ENCODE peak calls at places on chromosomes 2 and 18, in six cellular contexts. One of them, this sample, is unnamed.

GRCh38 chr2:70551156-70551555 is 2.5 kb downstream of the TGFA start:
- DNase-seq in pulmonary artery endothelial cell: no peak
- DNase-seq in ELF-1: no peak
- DNase-seq in iris pigment epithelial cell: no peak
- DNase-seq in naive thymus-derived CD8-positive, alpha-beta T cell: no peak
- DNase-seq in NCI-H345: no peak
- DNase-seq in this sample: no peak

GRCh38 chr2:11697103-11697871 is 27.3 kb upstream of the NTSR2 start:
- DNase-seq in iris pigment epithelial cell: peak
- DNase-seq in ELF-1: peak
- DNase-seq in naive thymus-derived CD8-positive, alpha-beta T cell: no peak
- DNase-seq in pulmonary artery endothelial cell: peak
- DNase-seq in NCI-H345: no peak
- DNase-seq in this sample: peak

GRCh38 chr18:57062178-57062577 is 84.7 kb upstream of the BOD1L2 start:
- DNase-seq in ELF-1: no peak
- DNase-seq in NCI-H345: no peak
- DNase-seq in naive thymus-derived CD8-positive, alpha-beta T cell: no peak
- DNase-seq in iris pigment epithelial cell: no peak
- DNase-seq in pulmonary artery endothelial cell: no peak
- DNase-seq in this sample: no peak

GRCh38 chr2:23484163-23484740 is 99.3 kb downstream of the KLHL29 start:
- DNase-seq in naive thymus-derived CD8-positive, alpha-beta T cell: no peak
- DNase-seq in pulmonary artery endothelial cell: no peak
- DNase-seq in iris pigment epithelial cell: no peak
- DNase-seq in NCI-H345: no peak
- DNase-seq in ELF-1: no peak
- DNase-seq in this sample: no peak

GRCh38 chr18:31040982-31041345 is 1.6 kb downstream of the DSC3 start:
- DNase-seq in naive thymus-derived CD8-positive, alpha-beta T cell: no peak
- DNase-seq in NCI-H345: no peak
- DNase-seq in iris pigment epithelial cell: no peak
- DNase-seq in ELF-1: peak
- DNase-seq in pulmonary artery endothelial cell: no peak
- DNase-seq in this sample: no peak

GRCh38 chr18:54004828-54005227 is 219.6 kb downstream of the MBD2 start:
- DNase-seq in ELF-1: peak
- DNase-seq in pulmonary artery endothelial cell: no peak
- DNase-seq in iris pigment epithelial cell: peak
- DNase-seq in naive thymus-derived CD8-positive, alpha-beta T cell: no peak
- DNase-seq in NCI-H345: no peak
- DNase-seq in this sample: peak

GRCh38 chr2:119025762-119026351 is 83.9 kb downstream of the MARCO start:
- DNase-seq in pulmonary artery endothelial cell: no peak
- DNase-seq in ELF-1: no peak
- DNase-seq in iris pigment epithelial cell: no peak
- DNase-seq in naive thymus-derived CD8-positive, alpha-beta T cell: no peak
- DNase-seq in NCI-H345: no peak
- DNase-seq in this sample: no peak

GRCh38 chr18:77316641-77317040 is 67.0 kb downstream of the GALR1 start:
- DNase-seq in iris pigment epithelial cell: peak
- DNase-seq in pulmonary artery endothelial cell: no peak
- DNase-seq in naive thymus-derived CD8-positive, alpha-beta T cell: no peak
- DNase-seq in NCI-H345: no peak
- DNase-seq in ELF-1: no peak
- DNase-seq in this sample: no peak

This sample was measured in EH.